ENCODE peak calls at places on chromosomes 12 and 14, in four cellular contexts. L is lower lobe of right lung, V is glutamatergic neuron, I is activated gamma-delta T cell treated with Interleukin-2 at 50 U/mL for 16 hours. A is an unnamed sample.

GRCh38 chr14:66104486-66104885 is 381.7 kb upstream of the CCDC196 start:
- DNase-seq in L (no peak), V (no peak), I (no peak), A (no peak)

GRCh38 chr12:122499991-122500684 is 594 bp downstream of the ZCCHC8 start:
- DNase-seq in I (peak), L (peak), V (peak), A (no peak)

GRCh38 chr14:99125616-99126431 is 146.2 kb downstream of the BCL11B start:
- DNase-seq in L (no peak), I (no peak), V (no peak), A (no peak)

GRCh38 chr12:69096669-69097364 is 142.6 kb upstream of the CPSF6 start:
- DNase-seq in L (no peak), I (no peak), V (no peak), A (no peak)

GRCh38 chr14:67187826-67188225 is 1.4 kb upstream of the GARIN2 start:
- DNase-seq in I (no peak), L (no peak), V (no peak), A (no peak)

GRCh38 chr14:96267336-96267735 is 11.3 kb downstream of the BDKRB1 start:
- DNase-seq in L (no peak), I (no peak), V (no peak), A (no peak)

GRCh38 chr12:69024907-69025306 is 91.9 kb upstream of the CPM start:
- DNase-seq in V (no peak), I (no peak), L (no peak), A (no peak)

GRCh38 chr12:111297703-111298426 is 71.0 kb downstream of the PHETA1 start:
- DNase-seq in L (no peak), V (peak), I (no peak), A (no peak)

GRCh38 chr14:91413547-91414474 is 3.8 kb downstream of the CCDC88C start:
- DNase-seq in V (no peak), I (peak), L (peak), A (peak)

GRCh38 chr12:121819212-121819949 is 15.6 kb downstream of the SETD1B start:
- DNase-seq in V (no peak), L (no peak), I (no peak), A (no peak)

GRCh38 chr12:82486524-82487235 is 128.4 kb downstream of the METTL25 start:
- DNase-seq in V (no peak), I (no peak), L (no peak), A (no peak)

GRCh38 chr12:56126732-56127239 is 1.3 kb upstream of the ESYT1 start:
- DNase-seq in V (no peak), L (no peak), I (no peak), A (no peak)

A was measured in naive thymus-derived CD8-positive, alpha-beta T cell.